ENCODE peak calls at places on chromosome 7, in seven cellular contexts. Y is HepG2, N is K562, P is GM12891, F is H1, W is GM12878, T is SK-N-SH. Z is an unnamed sample.

GRCh38 chr7:44581426-44581906 is 565 bp downstream of the TMED4 start:
- DNase-seq in F (no peak), N (peak), W (no peak), P (no peak), T (no peak), Y (no peak), Z (peak)

GRCh38 chr7:117212969-117213877 is 109.6 kb downstream of the WNT2 start:
- DNase-seq in Y (peak), W (peak), P (no peak), T (peak), N (peak), F (peak), Z (no peak)

GRCh38 chr7:69109131-69109740 is 489.0 kb upstream of the AUTS2 start:
- DNase-seq in N (no peak), P (no peak), Y (no peak), W (no peak), F (no peak), T (no peak), Z (no peak)

GRCh38 chr7:151432658-151433521 is 7.1 kb downstream of the CRYGN start:
- DNase-seq in N (no peak), T (peak), F (peak), W (peak), P (peak), Y (no peak), Z (peak)

GRCh38 chr7:134468054-134468453 is 9.2 kb upstream of the AKR1B1 start:
- DNase-seq in T (no peak), Y (no peak), W (no peak), F (no peak), N (no peak), P (no peak), Z (no peak)

GRCh38 chr7:73827568-73828106 is 3.2 kb upstream of the CLDN4 start:
- DNase-seq in Y (no peak), T (peak), N (peak), W (no peak), F (peak), P (no peak), Z (no peak)

GRCh38 chr7:108268200-108268820 is 138.1 kb upstream of the LAMB4 start:
- DNase-seq in P (no peak), W (no peak), F (no peak), T (no peak), Y (no peak), N (no peak), Z (no peak)

GRCh38 chr7:47488969-47489342 is 93.0 kb downstream of the TNS3 start:
- DNase-seq in N (no peak), T (no peak), Y (no peak), P (no peak), F (no peak), W (no peak), Z (no peak)

GRCh38 chr7:84022686-84023308 is 171.8 kb downstream of the SEMA3A start:
- DNase-seq in W (no peak), T (no peak), P (no peak), F (no peak), Y (peak), N (no peak), Z (no peak)

GRCh38 chr7:28956608-28957063 is 1.5 kb downstream of the TRIL start:
- DNase-seq in W (no peak), Y (peak), N (no peak), P (peak), F (peak), T (peak), Z (peak)

GRCh38 chr7:150695654-150696053 is 10.1 kb downstream of the GIMAP2 start:
- DNase-seq in N (no peak), T (no peak), Y (no peak), P (no peak), F (no peak), W (no peak), Z (no peak)

GRCh38 chr7:142508251-142508650 is 241.0 kb upstream of the PRSS1 start:
- DNase-seq in F (no peak), P (no peak), N (no peak), Y (no peak), W (no peak), T (no peak), Z (no peak)

GRCh38 chr7:157357129-157358040 is 20.6 kb downstream of the DNAJB6 start:
- DNase-seq in W (peak), Y (no peak), P (no peak), N (no peak), F (no peak), T (no peak), Z (peak)

GRCh38 chr7:30984359-30985107 is 20.8 kb downstream of the GHRHR start:
- DNase-seq in F (peak), T (no peak), W (no peak), N (no peak), P (no peak), Y (no peak), Z (no peak)

GRCh38 chr7:135712796-135713195 is 15.2 kb downstream of the SLC13A4 start:
- DNase-seq in F (no peak), W (no peak), P (no peak), T (peak), N (no peak), Y (no peak), Z (no peak)

GRCh38 chr7:116443646-116444045 is 55.9 kb upstream of the CAV2 start:
- DNase-seq in W (no peak), P (no peak), F (no peak), N (no peak), T (no peak), Y (no peak), Z (no peak)

GRCh38 chr7:143901360-143901709 is 641 bp downstream of the TCAF1 start:
- DNase-seq in W (no peak), N (no peak), T (no peak), F (peak), P (no peak), Y (peak), Z (no peak)

GRCh38 chr7:85890244-85890811 is 703.5 kb upstream of the SEMA3D start:
- DNase-seq in W (no peak), N (no peak), P (no peak), T (peak), Y (peak), F (no peak), Z (no peak)

GRCh38 chr7:77434570-77434969 is 18.4 kb upstream of the GSAP start:
- DNase-seq in P (no peak), T (no peak), N (no peak), Y (no peak), F (no peak), W (no peak), Z (no peak)

GRCh38 chr7:2000153-2000687 is 232.5 kb downstream of the MAD1L1 start:
- DNase-seq in N (no peak), T (no peak), P (no peak), W (no peak), Y (no peak), F (no peak), Z (no peak)

GRCh38 chr7:84412161-84412969 is 217.8 kb upstream of the SEMA3A start:
- DNase-seq in T (no peak), F (no peak), W (no peak), N (no peak), Y (peak), P (no peak), Z (no peak)

GRCh38 chr7:153044981-153045380 is 285.4 kb downstream of the ACTR3B start:
- DNase-seq in N (no peak), T (no peak), W (no peak), F (no peak), Y (no peak), P (no peak), Z (no peak)

GRCh38 chr7:103314849-103315248 is 17.6 kb downstream of the PMPCB start:
- DNase-seq in F (no peak), T (no peak), Y (no peak), N (no peak), W (no peak), P (no peak), Z (no peak)

GRCh38 chr7:728602-729001 is 1.5 kb upstream of the PRKAR1B start:
- DNase-seq in N (no peak), W (no peak), T (no peak), F (no peak), P (no peak), Y (no peak), Z (no peak)

GRCh38 chr7:152956006-152956405 is 196.5 kb downstream of the ACTR3B start:
- DNase-seq in W (no peak), F (no peak), T (no peak), P (no peak), N (no peak), Y (no peak), Z (no peak)

GRCh38 chr7:154241988-154242387 is 189.8 kb downstream of the DPP6 start:
- DNase-seq in F (no peak), P (no peak), W (no peak), Y (no peak), T (no peak), N (no peak), Z (no peak)

GRCh38 chr7:29112721-29113120 is 33.6 kb downstream of the CPVL start:
- DNase-seq in F (no peak), Y (no peak), N (no peak), W (no peak), T (no peak), P (no peak), Z (no peak)

GRCh38 chr7:157786375-157787274 is 449.8 kb downstream of the DNAJB6 start:
- DNase-seq in P (no peak), N (no peak), Y (no peak), T (no peak), W (no peak), F (no peak), Z (no peak)

GRCh38 chr7:2924866-2925840 is 81.0 kb upstream of the GNA12 start:
- DNase-seq in P (no peak), T (no peak), W (no peak), N (no peak), F (no peak), Y (no peak), Z (no peak)

GRCh38 chr7:80215734-80216133 is 81.1 kb downstream of the GNAI1 start:
- DNase-seq in T (no peak), P (no peak), W (no peak), F (no peak), Y (no peak), N (no peak), Z (no peak)

GRCh38 chr7:88927-89921 is 103.1 kb upstream of the FAM20C start:
- DNase-seq in T (no peak), Y (no peak), F (peak), P (no peak), N (no peak), W (no peak), Z (no peak)

GRCh38 chr7:131047651-131048304 is 279.9 kb upstream of the MKLN1 start:
- DNase-seq in W (no peak), T (no peak), P (no peak), F (no peak), Y (no peak), N (no peak), Z (no peak)

GRCh38 chr7:134618756-134619530 is 27.7 kb upstream of the BPGM start:
- DNase-seq in W (no peak), Y (no peak), N (no peak), T (no peak), P (no peak), F (no peak), Z (no peak)

GRCh38 chr7:156140896-156141295 is 328.6 kb upstream of the SHH start:
- DNase-seq in P (no peak), W (no peak), T (no peak), Y (no peak), N (no peak), F (no peak), Z (no peak)

GRCh38 chr7:88516424-88516823 is 209.7 kb upstream of the STEAP4 start:
- DNase-seq in Y (no peak), W (no peak), F (no peak), T (no peak), N (no peak), P (no peak), Z (no peak)

GRCh38 chr7:70833726-70834125 is 298.2 kb upstream of the GALNT17 start:
- DNase-seq in Y (no peak), P (no peak), W (no peak), F (no peak), N (no peak), T (no peak), Z (no peak)

GRCh38 chr7:133545613-133546012 is 292.7 kb downstream of the EXOC4 start:
- DNase-seq in F (no peak), P (no peak), N (no peak), T (no peak), Y (no peak), W (no peak), Z (no peak)

GRCh38 chr7:27822245-27822644 is 82.3 kb downstream of the TAX1BP1 start:
- DNase-seq in W (no peak), P (no peak), T (no peak), Y (no peak), F (no peak), N (no peak), Z (no peak)

GRCh38 chr7:22359156-22359697 is 2.3 kb upstream of the RAPGEF5 start:
- DNase-seq in T (no peak), W (no peak), P (no peak), Y (peak), N (no peak), F (no peak), Z (no peak)

GRCh38 chr7:22355620-22356009 is 1.3 kb downstream of the RAPGEF5 start:
- DNase-seq in N (no peak), F (no peak), W (no peak), P (no peak), T (no peak), Y (no peak), Z (no peak)

GRCh38 chr7:22356010-22356854 is 722 bp downstream of the RAPGEF5 start:
- DNase-seq in T (peak), Y (peak), P (peak), F (peak), N (no peak), W (no peak), Z (peak)

GRCh38 chr7:22357311-22358175 is 589 bp upstream of the RAPGEF5 start:
- DNase-seq in T (no peak), P (no peak), N (no peak), Y (peak), F (peak), W (no peak), Z (no peak)

DNA sequence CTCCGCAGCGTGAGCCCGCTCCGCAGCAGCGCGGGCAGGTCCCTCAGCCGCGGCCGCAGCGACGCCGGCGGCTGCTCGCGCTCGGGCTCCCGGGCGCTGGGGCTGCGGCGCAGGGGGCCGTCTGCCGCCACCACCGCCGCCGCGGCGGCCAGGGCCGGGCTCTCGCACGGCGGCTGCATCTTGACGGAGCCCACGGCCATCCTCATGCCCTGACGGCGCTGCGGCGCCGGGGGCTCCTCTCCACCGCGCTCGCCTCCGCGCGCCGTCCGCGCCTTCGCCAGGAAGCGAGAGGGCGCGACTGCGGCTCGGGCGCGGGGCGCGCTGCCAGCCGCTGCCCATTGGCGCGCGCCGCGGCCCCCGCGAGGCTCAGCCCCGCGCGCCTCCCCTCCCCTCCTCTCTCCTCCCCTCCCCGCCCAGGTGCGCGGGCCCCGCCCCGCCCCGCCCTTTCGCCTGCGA is at the start of gene RAPGEF5:
- DNase-seq in Y (no peak), P (peak), T (peak), W (no peak), F (peak), N (no peak), Z (peak)
- TF ChIP-seq POLR2AphosphoS5 in Y (peak), P (no peak), T (no peak), W (no peak), F (no peak), N (no peak), Z (no peak)

DNA sequence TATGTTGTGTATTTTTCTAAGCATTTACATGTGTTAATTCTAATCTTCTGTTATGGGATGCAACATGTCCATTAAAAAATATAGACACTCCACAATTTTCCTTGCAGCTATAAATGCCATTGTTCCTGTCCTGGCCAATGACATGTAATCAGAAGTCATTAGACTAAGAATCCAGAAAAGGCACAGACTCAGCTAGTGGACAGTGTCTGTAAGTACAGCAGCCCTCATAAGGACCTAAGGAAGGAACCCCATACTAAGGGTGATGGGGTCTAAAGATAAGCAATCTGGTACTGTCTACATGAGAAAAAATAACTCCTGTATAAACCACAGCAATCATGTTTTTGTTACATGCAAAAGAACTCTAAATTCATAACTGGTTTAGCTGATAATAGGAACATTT is 115.9 kb downstream of the GPR85 start:
- DNase-seq in N (peak), P (no peak), T (peak), Y (no peak), W (no peak), F (no peak), Z (no peak)
- TF ChIP-seq TAF1 in N (no peak), P (no peak), T (no peak), Y (no peak), W (no peak), F (no peak), Z (no peak)

DNA sequence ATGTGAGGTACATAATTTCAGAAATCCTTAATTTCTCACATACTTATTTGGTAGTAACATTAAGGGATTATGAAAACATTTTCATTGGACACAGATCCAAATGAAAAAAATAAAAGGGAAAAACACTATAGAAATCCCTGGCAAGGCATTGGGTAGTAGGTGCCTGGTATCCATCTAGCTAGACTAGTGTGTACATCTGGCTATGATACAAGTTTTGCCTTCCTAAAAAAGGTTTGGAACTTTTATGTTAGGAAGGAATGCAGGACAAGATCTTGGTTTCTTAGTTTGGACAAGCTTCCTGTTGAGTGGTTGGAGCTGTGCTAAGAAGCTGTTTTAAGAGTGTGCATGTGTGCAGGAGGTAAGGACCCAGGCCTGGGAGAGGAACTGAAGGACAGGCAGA is 252.3 kb upstream of the GLI3 start:
- DNase-seq in T (no peak), W (no peak), Y (no peak), F (no peak), N (no peak), P (no peak), Z (no peak)
- TF ChIP-seq POLR2AphosphoS5 in T (no peak), W (no peak), Y (no peak), F (no peak), N (no peak), P (no peak), Z (no peak)

DNA sequence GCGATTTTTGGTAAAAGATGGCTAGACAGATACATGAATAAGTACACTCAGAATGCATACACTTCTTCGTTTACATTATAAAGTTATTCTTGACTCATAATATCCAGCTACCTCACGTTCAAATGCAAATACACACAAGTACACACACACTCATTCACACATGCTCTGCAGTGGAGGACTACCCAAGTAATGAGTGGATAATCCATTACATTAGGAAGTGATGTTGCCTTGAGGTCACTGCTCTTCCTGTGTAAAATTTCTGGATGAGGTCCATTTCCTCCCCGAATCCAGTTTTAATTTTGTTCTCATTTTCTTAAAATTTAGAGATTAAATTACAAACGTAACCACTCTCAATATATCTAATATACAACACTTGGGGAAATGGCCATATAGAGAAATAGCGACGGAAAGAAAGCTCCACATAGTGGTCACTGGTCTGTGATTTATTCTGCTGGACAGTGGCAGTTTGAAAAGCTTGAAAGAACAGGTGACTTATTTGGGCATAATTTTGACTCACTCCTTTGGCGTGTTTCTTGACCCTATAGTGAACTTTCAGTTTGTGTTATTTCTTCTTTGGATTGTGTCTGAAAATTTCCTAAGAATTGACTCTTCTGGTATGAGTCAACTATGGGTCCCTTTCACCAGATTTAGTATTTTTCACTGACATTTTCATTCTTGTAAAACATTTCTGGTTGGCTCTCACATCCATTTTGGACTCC is 25.6 kb upstream of the IMMP2L start:
- DNase-seq in T (no peak), Y (no peak), W (no peak), P (no peak), F (no peak), N (no peak), Z (no peak)
- TF ChIP-seq TAF1 in T (no peak), Y (no peak), W (no peak), P (no peak), F (no peak), N (no peak), Z (no peak)